ENCODE peak calls at places on chromosomes 7 and 10, in nine cellular contexts. One of them, this sample, is unnamed.

GRCh38 chr10:97690138-97690537 is 3.1 kb upstream of the AVPI1 start:
- DNase-seq in esophagus muscularis mucosa: no peak
- DNase-seq in A549: no peak
- DNase-seq in hepatocyte: no peak
- DNase-seq in foreskin keratinocyte: peak; percentile 78
- DNase-seq in neuronal stem cell: no peak
- DNase-seq in CD4-positive, alpha-beta T cell: no peak
- DNase-seq in IMR-90: no peak
- DNase-seq in heart right ventricle: no peak
- DNase-seq in this sample: no peak

GRCh38 chr7:15005672-15006071 is 103.1 kb upstream of the DGKB start:
- DNase-seq in CD4-positive, alpha-beta T cell: no peak
- DNase-seq in A549: no peak
- DNase-seq in heart right ventricle: no peak
- DNase-seq in esophagus muscularis mucosa: no peak
- DNase-seq in foreskin keratinocyte: no peak
- DNase-seq in hepatocyte: no peak
- DNase-seq in IMR-90: no peak
- DNase-seq in neuronal stem cell: no peak
- DNase-seq in this sample: no peak

GRCh38 chr7:143415696-143416095 is 7.0 kb upstream of the EPHA1 start:
- DNase-seq in foreskin keratinocyte: peak; percentile 86
- DNase-seq in heart right ventricle: no peak
- DNase-seq in IMR-90: peak; percentile 56
- DNase-seq in CD4-positive, alpha-beta T cell: no peak
- DNase-seq in hepatocyte: no peak
- DNase-seq in esophagus muscularis mucosa: no peak
- DNase-seq in A549: no peak
- DNase-seq in neuronal stem cell: no peak
- DNase-seq in this sample: no peak

GRCh38 chr10:7108141-7108540 is 302.7 kb downstream of the SFMBT2 start:
- DNase-seq in foreskin keratinocyte: no peak
- DNase-seq in hepatocyte: no peak
- DNase-seq in neuronal stem cell: no peak
- DNase-seq in CD4-positive, alpha-beta T cell: no peak
- DNase-seq in esophagus muscularis mucosa: no peak
- DNase-seq in heart right ventricle: no peak
- DNase-seq in IMR-90: no peak
- DNase-seq in A549: no peak
- DNase-seq in this sample: no peak

GRCh38 chr7:55055479-55055878 is 36.7 kb downstream of the EGFR start:
- DNase-seq in foreskin keratinocyte: peak; percentile 72
- DNase-seq in CD4-positive, alpha-beta T cell: no peak
- DNase-seq in heart right ventricle: no peak
- DNase-seq in esophagus muscularis mucosa: no peak
- DNase-seq in hepatocyte: no peak
- DNase-seq in A549: no peak
- DNase-seq in neuronal stem cell: no peak
- DNase-seq in IMR-90: peak; percentile 92
- DNase-seq in this sample: no peak

GRCh38 chr10:107728807-107729206 is 564.3 kb upstream of the SORCS1 start:
- DNase-seq in neuronal stem cell: no peak
- DNase-seq in IMR-90: no peak
- DNase-seq in hepatocyte: no peak
- DNase-seq in heart right ventricle: no peak
- DNase-seq in foreskin keratinocyte: no peak
- DNase-seq in esophagus muscularis mucosa: no peak
- DNase-seq in A549: no peak
- DNase-seq in CD4-positive, alpha-beta T cell: no peak
- DNase-seq in this sample: no peak

GRCh38 chr7:32676249-32676941 is 181.1 kb downstream of the AVL9 start:
- DNase-seq in neuronal stem cell: no peak
- DNase-seq in CD4-positive, alpha-beta T cell: no peak
- DNase-seq in esophagus muscularis mucosa: no peak
- DNase-seq in heart right ventricle: no peak
- DNase-seq in A549: no peak
- DNase-seq in IMR-90: no peak
- DNase-seq in hepatocyte: no peak
- DNase-seq in foreskin keratinocyte: no peak
- DNase-seq in this sample: no peak

GRCh38 chr7:158747408-158747807 is 42.8 kb upstream of the NCAPG2 start:
- DNase-seq in esophagus muscularis mucosa: no peak
- DNase-seq in heart right ventricle: no peak
- DNase-seq in hepatocyte: no peak
- DNase-seq in IMR-90: no peak
- DNase-seq in foreskin keratinocyte: no peak
- DNase-seq in A549: no peak
- DNase-seq in neuronal stem cell: no peak
- DNase-seq in CD4-positive, alpha-beta T cell: no peak
- DNase-seq in this sample: no peak

GRCh38 chr7:106757846-106758245 is 96.9 kb upstream of the CCDC71L start:
- DNase-seq in CD4-positive, alpha-beta T cell: no peak
- DNase-seq in esophagus muscularis mucosa: no peak
- DNase-seq in foreskin keratinocyte: no peak
- DNase-seq in IMR-90: peak; percentile 64
- DNase-seq in heart right ventricle: peak; percentile 13
- DNase-seq in A549: no peak
- DNase-seq in neuronal stem cell: no peak
- DNase-seq in hepatocyte: no peak
- DNase-seq in this sample: no peak

GRCh38 chr7:100090527-100091410 is 2.0 kb downstream of the COPS6 start:
- DNase-seq in heart right ventricle: no peak
- DNase-seq in neuronal stem cell: no peak
- DNase-seq in esophagus muscularis mucosa: no peak
- DNase-seq in A549: no peak
- DNase-seq in foreskin keratinocyte: no peak
- DNase-seq in hepatocyte: no peak
- DNase-seq in IMR-90: no peak
- DNase-seq in CD4-positive, alpha-beta T cell: no peak
- DNase-seq in this sample: no peak

GRCh38 chr7:42350801-42351200 is 113.8 kb upstream of the GLI3 start:
- DNase-seq in CD4-positive, alpha-beta T cell: no peak
- DNase-seq in heart right ventricle: peak; percentile 9
- DNase-seq in esophagus muscularis mucosa: no peak
- DNase-seq in foreskin keratinocyte: no peak
- DNase-seq in hepatocyte: no peak
- DNase-seq in A549: no peak
- DNase-seq in neuronal stem cell: no peak
- DNase-seq in IMR-90: no peak
- DNase-seq in this sample: no peak

GRCh38 chr7:57179776-57180415 is 47.7 kb upstream of the ZNF479 start:
- DNase-seq in neuronal stem cell: no peak
- DNase-seq in heart right ventricle: no peak
- DNase-seq in hepatocyte: no peak
- DNase-seq in IMR-90: no peak
- DNase-seq in CD4-positive, alpha-beta T cell: no peak
- DNase-seq in A549: no peak
- DNase-seq in esophagus muscularis mucosa: no peak
- DNase-seq in foreskin keratinocyte: no peak
- DNase-seq in this sample: no peak

GRCh38 chr10:16116404-16117304 is 256.3 kb upstream of the MINDY3 start:
- DNase-seq in neuronal stem cell: no peak
- DNase-seq in hepatocyte: peak; percentile 54
- DNase-seq in foreskin keratinocyte: no peak
- DNase-seq in heart right ventricle: no peak
- DNase-seq in A549: peak; percentile 15
- DNase-seq in CD4-positive, alpha-beta T cell: no peak
- DNase-seq in IMR-90: no peak
- DNase-seq in esophagus muscularis mucosa: no peak
- DNase-seq in this sample: no peak

GRCh38 chr7:101733713-101734475 is 83.5 kb upstream of the CUX1 start:
- DNase-seq in esophagus muscularis mucosa: no peak
- DNase-seq in foreskin keratinocyte: no peak
- DNase-seq in A549: no peak
- DNase-seq in IMR-90: peak; percentile 47
- DNase-seq in neuronal stem cell: peak; percentile 40
- DNase-seq in hepatocyte: peak; percentile 73
- DNase-seq in CD4-positive, alpha-beta T cell: no peak
- DNase-seq in heart right ventricle: peak; percentile 41
- DNase-seq in this sample: no peak

GRCh38 chr10:50788951-50789904 is 49.5 kb downstream of the ASAH2B start:
- DNase-seq in hepatocyte: peak; percentile 18
- DNase-seq in foreskin keratinocyte: no peak
- DNase-seq in A549: peak; percentile 36
- DNase-seq in esophagus muscularis mucosa: no peak
- DNase-seq in neuronal stem cell: peak; percentile 33
- DNase-seq in IMR-90: peak; percentile 42
- DNase-seq in heart right ventricle: no peak
- DNase-seq in CD4-positive, alpha-beta T cell: no peak
- DNase-seq in this sample: no peak

GRCh38 chr10:44253769-44254462 is 131.0 kb downstream of the CXCL12 start:
- DNase-seq in IMR-90: peak; percentile 94
- DNase-seq in neuronal stem cell: no peak
- DNase-seq in esophagus muscularis mucosa: peak; percentile 92
- DNase-seq in foreskin keratinocyte: peak; percentile 3
- DNase-seq in heart right ventricle: peak; percentile 69
- DNase-seq in hepatocyte: peak; percentile 83
- DNase-seq in A549: peak; percentile 8
- DNase-seq in CD4-positive, alpha-beta T cell: no peak
- DNase-seq in this sample: no peak
- H3K27ac ChIP-seq in IMR-90: no peak overlapping the region
- H3K27ac ChIP-seq in neuronal stem cell: no peak overlapping the region
- H3K27ac ChIP-seq in esophagus muscularis mucosa: no peak overlapping the region
- H3K27ac ChIP-seq in foreskin keratinocyte: no peak overlapping the region
- H3K27ac ChIP-seq in heart right ventricle: no peak overlapping the region
- H3K27ac ChIP-seq in hepatocyte: peak overlapping the region; percentile 45
- H3K27ac ChIP-seq in A549: no peak overlapping the region
- H3K27ac ChIP-seq in CD4-positive, alpha-beta T cell: no peak overlapping the region
- H3K27ac ChIP-seq in this sample: no peak overlapping the region

DNA sequence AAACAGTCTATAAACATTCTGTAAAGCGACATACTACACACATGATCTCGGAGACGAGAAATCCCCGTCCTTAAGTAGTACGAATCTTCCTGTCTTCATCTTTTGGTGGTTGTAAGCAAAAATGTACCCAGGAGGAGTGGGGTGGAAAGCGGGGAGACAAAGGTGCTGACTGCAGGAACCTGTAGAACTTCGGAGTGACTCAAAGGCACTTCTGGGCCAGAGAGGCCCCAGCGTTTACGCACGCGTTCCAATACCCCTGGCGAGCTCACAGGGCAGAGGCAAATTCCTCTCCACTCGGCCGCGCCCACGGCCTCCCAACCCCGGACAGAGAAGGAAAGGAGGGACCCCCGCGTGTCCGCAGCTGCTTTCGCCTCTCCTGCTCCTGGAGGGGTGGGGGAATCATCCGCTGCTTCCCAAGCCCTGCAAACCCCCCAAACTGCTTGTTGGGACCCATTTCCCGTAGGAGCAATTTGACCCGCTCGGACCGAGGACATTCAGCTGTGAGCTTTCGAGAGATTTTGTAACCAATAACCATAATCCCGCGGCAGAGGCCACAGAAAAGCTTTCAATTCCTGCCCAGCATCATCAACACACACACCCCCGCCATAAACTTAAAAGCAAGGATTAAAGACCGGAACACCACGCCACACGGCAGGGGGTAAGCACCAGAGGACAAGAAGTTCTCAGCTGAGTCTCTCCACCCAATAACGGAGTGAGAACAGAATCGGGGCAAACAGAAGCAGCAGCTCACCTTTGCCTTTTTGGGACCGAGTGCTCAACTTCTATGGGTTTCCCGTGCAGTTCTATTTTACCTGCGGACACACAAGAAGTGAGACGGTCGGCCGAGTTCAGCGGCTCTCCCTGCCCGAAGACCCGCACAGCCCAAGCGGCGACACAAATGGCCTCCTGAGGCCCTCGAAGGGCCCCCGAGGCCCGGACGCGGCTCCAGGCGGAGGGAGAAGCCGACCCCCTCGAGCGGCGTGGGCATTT is 2.3 kb downstream of the IGF2BP3 start:
- DNase-seq in CD4-positive, alpha-beta T cell: no peak
- DNase-seq in esophagus muscularis mucosa: no peak
- DNase-seq in foreskin keratinocyte: no peak
- DNase-seq in IMR-90: peak; percentile 68
- DNase-seq in neuronal stem cell: peak; percentile 58
- DNase-seq in hepatocyte: peak; percentile 76
- DNase-seq in heart right ventricle: no peak
- DNase-seq in A549: no peak
- DNase-seq in this sample: no peak
- H3K27ac ChIP-seq in CD4-positive, alpha-beta T cell: no peak overlapping the region
- H3K27ac ChIP-seq in esophagus muscularis mucosa: no peak overlapping the region
- H3K27ac ChIP-seq in foreskin keratinocyte: peak overlapping the region; percentile 67
- H3K27ac ChIP-seq in IMR-90: peak overlapping the region; percentile 86
- H3K27ac ChIP-seq in neuronal stem cell: peak overlapping the region; percentile 97
- H3K27ac ChIP-seq in hepatocyte: peak overlapping the region; percentile 98
- H3K27ac ChIP-seq in heart right ventricle: no peak overlapping the region
- H3K27ac ChIP-seq in A549: peak overlapping the region; percentile 99
- H3K27ac ChIP-seq in this sample: no peak overlapping the region

GRCh38 chr10:80462277-80462985 is 8.3 kb downstream of the TSPAN14 start:
- DNase-seq in hepatocyte: no peak
- DNase-seq in heart right ventricle: no peak
- DNase-seq in esophagus muscularis mucosa: peak; percentile 90
- DNase-seq in neuronal stem cell: no peak
- DNase-seq in CD4-positive, alpha-beta T cell: no peak
- DNase-seq in foreskin keratinocyte: no peak
- DNase-seq in IMR-90: peak; percentile 34
- DNase-seq in A549: no peak
- DNase-seq in this sample: no peak

GRCh38 chr10:80462986-80463741 is 9.1 kb downstream of the TSPAN14 start:
- DNase-seq in hepatocyte: no peak
- DNase-seq in CD4-positive, alpha-beta T cell: no peak
- DNase-seq in foreskin keratinocyte: no peak
- DNase-seq in neuronal stem cell: no peak
- DNase-seq in heart right ventricle: no peak
- DNase-seq in IMR-90: peak; percentile 81
- DNase-seq in A549: no peak
- DNase-seq in esophagus muscularis mucosa: peak; percentile 81
- DNase-seq in this sample: no peak

GRCh38 chr10:80460399-80461207 is 6.5 kb downstream of the TSPAN14 start:
- DNase-seq in esophagus muscularis mucosa: no peak
- DNase-seq in heart right ventricle: no peak
- DNase-seq in hepatocyte: peak; percentile 83
- DNase-seq in A549: no peak
- DNase-seq in neuronal stem cell: no peak
- DNase-seq in IMR-90: peak; percentile 63
- DNase-seq in foreskin keratinocyte: peak; percentile 89
- DNase-seq in CD4-positive, alpha-beta T cell: no peak
- DNase-seq in this sample: peak; percentile 52

GRCh38 chr10:80459047-80459865 is 5.1 kb downstream of the TSPAN14 start:
- DNase-seq in foreskin keratinocyte: no peak
- DNase-seq in esophagus muscularis mucosa: no peak
- DNase-seq in heart right ventricle: peak; percentile 66
- DNase-seq in A549: no peak
- DNase-seq in CD4-positive, alpha-beta T cell: peak; percentile 64
- DNase-seq in neuronal stem cell: no peak
- DNase-seq in IMR-90: no peak
- DNase-seq in hepatocyte: no peak
- DNase-seq in this sample: no peak

GRCh38 chr10:80461208-80462183 is 7.4 kb downstream of the TSPAN14 start:
- DNase-seq in foreskin keratinocyte: no peak
- DNase-seq in hepatocyte: no peak
- DNase-seq in A549: no peak
- DNase-seq in heart right ventricle: no peak
- DNase-seq in CD4-positive, alpha-beta T cell: no peak
- DNase-seq in IMR-90: no peak
- DNase-seq in neuronal stem cell: no peak
- DNase-seq in esophagus muscularis mucosa: no peak
- DNase-seq in this sample: no peak
- H3K27ac ChIP-seq in foreskin keratinocyte: peak overlapping the region; percentile 82
- H3K27ac ChIP-seq in hepatocyte: peak overlapping the region; percentile 79
- H3K27ac ChIP-seq in A549: peak overlapping the region; percentile 100
- H3K27ac ChIP-seq in heart right ventricle: peak overlapping the region; percentile 78
- H3K27ac ChIP-seq in CD4-positive, alpha-beta T cell: peak overlapping the region; percentile 91
- H3K27ac ChIP-seq in IMR-90: peak overlapping the region; percentile 18
- H3K27ac ChIP-seq in neuronal stem cell: peak overlapping the region; percentile 24
- H3K27ac ChIP-seq in esophagus muscularis mucosa: peak overlapping the region; percentile 75
- H3K27ac ChIP-seq in this sample: peak overlapping the region; percentile 71

GRCh38 chr10:99658622-99659030 is 683 bp upstream of the ENTPD7 start:
- DNase-seq in hepatocyte: peak; percentile 80
- DNase-seq in CD4-positive, alpha-beta T cell: peak; percentile 3
- DNase-seq in heart right ventricle: peak; percentile 25
- DNase-seq in foreskin keratinocyte: no peak
- DNase-seq in esophagus muscularis mucosa: no peak
- DNase-seq in A549: no peak
- DNase-seq in IMR-90: peak; percentile 55
- DNase-seq in neuronal stem cell: peak; percentile 23
- DNase-seq in this sample: peak; percentile 1
- H3K27ac ChIP-seq in hepatocyte: peak overlapping the region; percentile 80
- H3K27ac ChIP-seq in CD4-positive, alpha-beta T cell: no peak overlapping the region
- H3K27ac ChIP-seq in heart right ventricle: peak overlapping the region; percentile 25
- H3K27ac ChIP-seq in foreskin keratinocyte: peak overlapping the region; percentile 79
- H3K27ac ChIP-seq in esophagus muscularis mucosa: no peak overlapping the region
- H3K27ac ChIP-seq in A549: peak overlapping the region; percentile 76
- H3K27ac ChIP-seq in IMR-90: peak overlapping the region; percentile 10
- H3K27ac ChIP-seq in neuronal stem cell: no peak overlapping the region
- H3K27ac ChIP-seq in this sample: no peak overlapping the region

This sample was measured in caudate nucleus.